ENCODE peak calls at places on chromosomes 16 and 17, in eight cellular contexts. S is uterus, J is esophagus muscularis mucosa, H is spleen, Z is tibial nerve, B is Peyer's patch, W is adrenal gland, P is transverse colon. I is an unnamed sample.
A peak's percentile ranks its signal among the peaks of the same experiment; 100 is the strongest.

GRCh38 chr17:75024686-75025397 is 12.4 kb downstream of the MRPL58 start:
- DNase-seq in S (no peak), J (no peak), H (peak; percentile 39), Z (no peak), B (no peak), W (no peak), P (no peak), I (no peak)

GRCh38 chr17:8736796-8737195 is 7.8 kb downstream of the CCDC42 start:
- DNase-seq in S (no peak), J (no peak), H (no peak), Z (no peak), B (no peak), W (no peak), P (no peak), I (no peak)

GRCh38 chr16:89171216-89172170 is at the start of gene CDH15:
- DNase-seq in S (peak; percentile 50), J (peak; percentile 97), H (peak; percentile 98), Z (peak; percentile 72), B (peak; percentile 98), W (peak; percentile 95), P (peak; percentile 97), I (peak; percentile 87)

GRCh38 chr17:41178341-41178740 is 320 bp upstream of the KRTAP4-2 start:
- DNase-seq in S (no peak), J (no peak), H (no peak), Z (no peak), B (no peak), W (no peak), P (no peak), I (no peak)

GRCh38 chr16:30185683-30186421 is 2.5 kb downstream of the CORO1A start:
- DNase-seq in S (peak; percentile 23), J (peak; percentile 94), H (peak; percentile 96), Z (no peak), B (peak; percentile 94), W (peak; percentile 79), P (peak; percentile 73), I (peak; percentile 91)

GRCh38 chr17:78883090-78883532 is 19.9 kb downstream of the CEP295NL start:
- DNase-seq in S (peak; percentile 80), J (peak; percentile 95), H (peak; percentile 91), Z (peak; percentile 70), B (peak; percentile 85), W (peak; percentile 91), P (peak; percentile 63), I (peak; percentile 80)

GRCh38 chr16:89407282-89407924 is 83.0 kb downstream of the ANKRD11 start:
- DNase-seq in S (no peak), J (no peak), H (peak; percentile 86), Z (no peak), B (peak; percentile 58), W (no peak), P (no peak), I (no peak)

GRCh38 chr16:82169861-82170845 is at the start of gene MPHOSPH6:
- DNase-seq in S (peak; percentile 86), J (peak; percentile 97), H (peak; percentile 98), Z (peak; percentile 86), B (peak; percentile 95), W (peak; percentile 95), P (peak; percentile 94), I (peak; percentile 98)

GRCh38 chr16:27253526-27253930 is 15.0 kb downstream of the NSMCE1 start:
- DNase-seq in S (no peak), J (peak; percentile 74), H (no peak), Z (no peak), B (peak; percentile 28), W (peak; percentile 51), P (no peak), I (no peak)

GRCh38 chr16:80300876-80301275 is 239.9 kb upstream of the DYNLRB2 start:
- DNase-seq in S (no peak), J (no peak), H (no peak), Z (no peak), B (no peak), W (no peak), P (no peak), I (no peak)

GRCh38 chr17:13351046-13351445 is 250.7 kb downstream of the HS3ST3A1 start:
- DNase-seq in S (no peak), J (no peak), H (no peak), Z (no peak), B (no peak), W (no peak), P (no peak), I (no peak)

GRCh38 chr17:41894791-41895331 is 23.9 kb downstream of the ACLY start:
- DNase-seq in S (peak; percentile 66), J (no peak), H (no peak), Z (peak; percentile 32), B (no peak), W (no peak), P (no peak), I (peak; percentile 32)

GRCh38 chr16:67499159-67499558 is 15.8 kb upstream of the AGRP start:
- DNase-seq in S (no peak), J (no peak), H (no peak), Z (no peak), B (no peak), W (no peak), P (no peak), I (no peak)

GRCh38 chr17:45228985-45229517 is 7.4 kb downstream of the FMNL1 start:
- DNase-seq in S (peak; percentile 87), J (peak; percentile 95), H (peak; percentile 97), Z (peak; percentile 67), B (peak; percentile 94), W (peak; percentile 83), P (peak; percentile 87), I (peak; percentile 87)

GRCh38 chr16:57518520-57518919 is 17.9 kb downstream of the CCDC102A start:
- DNase-seq in S (no peak), J (no peak), H (no peak), Z (no peak), B (no peak), W (no peak), P (no peak), I (no peak)

GRCh38 chr16:88274847-88275246 is 107.9 kb upstream of the ZNF469 start:
- DNase-seq in S (no peak), J (no peak), H (peak; percentile 2), Z (no peak), B (no peak), W (no peak), P (no peak), I (no peak)

GRCh38 chr17:4833941-4834501 is 881 bp downstream of the MINK1 start:
- DNase-seq in S (no peak), J (no peak), H (no peak), Z (no peak), B (peak; percentile 56), W (peak; percentile 57), P (peak; percentile 47), I (no peak)

GRCh38 chr16:18979936-18980335 is 3.8 kb upstream of the TMC7 start:
- DNase-seq in S (no peak), J (no peak), H (peak; percentile 27), Z (no peak), B (no peak), W (no peak), P (no peak), I (no peak)

GRCh38 chr16:18984425-18985005 is 781 bp downstream of the TMC7 start:
- DNase-seq in S (no peak), J (no peak), H (peak; percentile 1), Z (no peak), B (no peak), W (no peak), P (no peak), I (no peak)

DNA sequence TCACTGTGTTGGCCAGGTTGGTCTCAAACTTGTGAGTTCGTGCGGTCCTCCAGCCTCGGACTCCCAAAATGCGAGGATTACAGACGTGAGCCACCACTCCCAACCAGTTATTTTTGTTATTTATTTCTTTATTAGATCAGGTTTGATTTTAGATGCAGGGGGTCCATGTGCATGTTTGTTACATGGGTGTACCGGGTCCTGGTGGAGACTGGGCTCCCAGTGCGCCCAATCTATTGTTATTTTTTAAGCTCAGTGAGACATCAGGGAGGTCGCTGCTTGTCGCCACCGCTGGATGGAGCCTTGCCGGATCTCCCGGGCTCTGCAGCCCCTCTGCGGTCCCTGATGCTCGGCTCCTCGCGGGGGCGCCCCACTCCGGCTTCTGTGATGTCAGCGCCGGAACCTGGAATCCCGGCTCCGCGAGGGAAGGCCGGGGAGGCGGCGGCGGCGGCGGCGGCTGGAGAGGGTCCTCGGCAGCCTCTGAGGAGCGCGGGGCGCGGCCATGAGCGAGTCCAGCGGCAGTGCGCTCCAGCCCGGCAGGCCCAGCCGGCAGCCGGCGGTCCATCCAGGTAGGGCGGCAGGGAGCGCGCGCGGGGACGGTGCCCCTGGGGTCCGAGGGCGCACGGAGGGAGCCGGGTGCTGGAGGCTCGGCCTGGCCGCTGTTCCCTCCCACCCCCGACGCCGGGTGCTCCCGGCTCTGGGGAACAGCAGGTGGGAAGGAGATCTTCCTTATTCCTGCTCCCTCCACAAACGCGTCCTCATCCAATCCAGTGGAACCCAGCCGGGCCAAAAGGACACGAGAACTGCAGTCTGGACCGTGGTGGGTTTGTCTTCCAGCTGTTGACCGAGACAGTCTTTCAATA is at the start of gene TMC7:
- DNase-seq in S (peak; percentile 56), J (no peak), H (peak; percentile 76), Z (peak; percentile 39), B (peak; percentile 88), W (peak; percentile 82), P (peak; percentile 90), I (peak; percentile 34)
- TF ChIP-seq POLR2A in S (no peak), J (no peak), H (no peak), Z (peak; percentile 13), B (peak; percentile 44), W (no peak), P (no peak), I (no peak)

GRCh38 chr16:22671301-22672076 is 142.5 kb upstream of the HS3ST2 start:
- DNase-seq in S (no peak), J (no peak), H (no peak), Z (no peak), B (no peak), W (peak; percentile 40), P (no peak), I (no peak)

GRCh38 chr16:22668318-22668717 is 145.6 kb upstream of the HS3ST2 start:
- DNase-seq in S (no peak), J (no peak), H (no peak), Z (no peak), B (no peak), W (no peak), P (no peak), I (no peak)

GRCh38 chr16:22672830-22673210 is 141.1 kb upstream of the HS3ST2 start:
- DNase-seq in S (no peak), J (no peak), H (no peak), Z (no peak), B (no peak), W (peak; percentile 33), P (no peak), I (peak; percentile 75)

GRCh38 chr16:22670044-22670536 is 143.9 kb upstream of the HS3ST2 start:
- DNase-seq in S (no peak), J (no peak), H (no peak), Z (no peak), B (no peak), W (peak; percentile 42), P (no peak), I (peak; percentile 74)

GRCh38 chr16:22670551-22670970 is 143.4 kb upstream of the HS3ST2 start:
- DNase-seq in S (no peak), J (no peak), H (no peak), Z (no peak), B (no peak), W (peak; percentile 52), P (no peak), I (no peak)
- H3K4me3 ChIP-seq in S (no peak overlapping the region), J (no peak overlapping the region), H (no peak overlapping the region), Z (no peak overlapping the region), B (no peak overlapping the region), W (no peak overlapping the region), P (no peak overlapping the region), I (no peak overlapping the region)

GRCh38 chr17:21275579-21276339 is 8.8 kb upstream of the MAP2K3 start:
- DNase-seq in S (peak; percentile 88), J (peak; percentile 96), H (peak; percentile 100), Z (peak; percentile 88), B (peak; percentile 98), W (peak; percentile 96), P (peak; percentile 97), I (peak; percentile 99)
- TF ChIP-seq CTCF in S (no peak), J (peak; percentile 12), H (peak; percentile 21), Z (no peak), B (no peak), W (no peak), P (no peak), I (no peak)

GRCh38 chr17:55377885-55378284 is 43.8 kb downstream of the MMD start:
- DNase-seq in S (no peak), J (no peak), H (no peak), Z (no peak), B (no peak), W (no peak), P (no peak), I (no peak)
- TF ChIP-seq POLR2A in S (no peak), J (no peak), H (no peak), Z (no peak), B (no peak), W (no peak), P (no peak), I (no peak)

I was measured in lower leg skin.